ENCODE peak calls at places on chromosomes 2 and 18, in five cellular contexts. R is GM12878, F is K562, D is HepG2, P is H1. T is an unnamed sample.

GRCh38 chr2:132429941-132430573 is 13.5 kb downstream of the GPR39 start:
- DNase-seq in R (no peak), P (no peak), D (no peak), F (no peak), T (no peak)

GRCh38 chr18:76922107-76922506 is 99.8 kb downstream of the ZNF236 start:
- DNase-seq in F (peak; percentile 19), R (peak; percentile 26), P (no peak), D (peak; percentile 22), T (peak; percentile 62)

GRCh38 chr2:222950886-222951285 is 90.0 kb downstream of the ACSL3 start:
- DNase-seq in P (no peak), D (no peak), F (no peak), R (no peak), T (no peak)

GRCh38 chr18:7567487-7568425 is 640 bp downstream of the PTPRM start:
- DNase-seq in F (no peak), D (no peak), R (no peak), P (peak; percentile 81), T (peak; percentile 58)

GRCh38 chr2:176080540-176081355 is 3.0 kb downstream of the EVX2 start:
- DNase-seq in R (no peak), F (no peak), D (no peak), P (peak; percentile 65), T (peak; percentile 59)

GRCh38 chr2:112047537-112048235 is 7.4 kb upstream of the TMEM87B start:
- DNase-seq in D (peak; percentile 76), P (no peak), F (no peak), R (no peak), T (no peak)

GRCh38 chr2:120919771-120920437 is 184.2 kb downstream of the GLI2 start:
- DNase-seq in D (no peak), R (no peak), F (no peak), P (no peak), T (no peak)

GRCh38 chr2:133836220-133836619 is 268.0 kb upstream of the NCKAP5 start:
- DNase-seq in F (no peak), P (no peak), R (no peak), D (no peak), T (no peak)

GRCh38 chr2:174117951-174118930 is 130.1 kb downstream of the OLA1 start:
- DNase-seq in D (no peak), F (no peak), R (no peak), P (no peak), T (no peak)

GRCh38 chr2:161158882-161159281 is 1.3 kb upstream of the TANK start:
- DNase-seq in P (no peak), R (no peak), F (no peak), D (no peak), T (no peak)

GRCh38 chr2:161163438-161163837 is 3.2 kb downstream of the TANK start:
- DNase-seq in D (no peak), F (no peak), P (no peak), R (no peak), T (no peak)

GRCh38 chr2:161159829-161160225 is 401 bp upstream of the TANK start:
- DNase-seq in R (no peak), P (no peak), F (no peak), D (no peak), T (no peak)

GRCh38 chr2:161160226-161161073 is at the start of gene TANK:
- DNase-seq in P (peak; percentile 88), D (peak; percentile 99), F (peak; percentile 99), R (peak; percentile 83), T (peak; percentile 88)

GRCh38 chr2:161161074-161161577 is 898 bp downstream of the TANK start:
- DNase-seq in F (peak; percentile 22), R (no peak), D (peak; percentile 14), P (no peak), T (no peak)
- TF ChIP-seq ATF2 in F (no peak), R (no peak), D (no peak), P (no peak), T (no peak)

GRCh38 chr2:31192396-31193065 is 24.8 kb downstream of the CAPN14 start:
- DNase-seq in P (no peak), D (no peak), R (no peak), F (no peak), T (no peak)
- TF ChIP-seq ATF2 in P (no peak), D (no peak), R (no peak), F (no peak), T (no peak)

DNA sequence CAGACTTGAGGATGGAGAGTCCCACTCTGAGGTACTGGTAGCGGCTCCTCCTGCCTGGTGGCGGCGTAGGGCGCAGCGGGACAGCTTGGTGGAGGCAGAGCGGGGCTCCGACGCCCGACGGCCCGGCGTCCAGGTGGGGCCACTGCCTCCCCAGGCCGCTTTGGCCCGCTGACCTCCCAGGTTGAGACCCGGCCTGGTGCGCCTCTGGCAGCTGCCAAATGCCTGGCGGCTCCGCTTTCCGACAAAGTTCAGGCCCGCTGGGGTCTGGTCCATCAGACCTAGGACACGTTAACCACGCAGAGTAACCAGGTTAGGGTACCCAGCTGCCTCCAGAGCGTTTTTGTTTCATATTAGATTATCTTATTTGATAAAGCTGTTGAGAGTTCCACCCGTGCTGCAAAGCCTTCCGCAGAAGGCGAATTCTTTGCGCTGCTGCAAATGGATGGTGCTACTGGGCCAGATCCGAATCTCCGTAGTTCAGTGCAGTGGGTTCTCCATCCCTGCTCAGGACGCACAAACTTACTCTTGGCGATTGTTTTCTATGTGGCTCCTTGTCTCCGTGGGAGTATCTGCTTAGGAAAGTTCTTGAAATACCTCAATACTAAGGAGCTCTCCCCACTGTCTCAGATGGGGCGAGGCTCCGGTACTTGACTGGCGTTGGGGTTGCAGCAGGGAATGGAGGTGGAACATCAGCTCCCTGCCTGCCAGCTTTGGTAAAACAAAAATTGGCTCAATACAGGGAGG is 405.9 kb downstream of the XIRP2 start:
- DNase-seq in F (no peak), D (no peak), R (no peak), P (peak; percentile 70), T (peak; percentile 65)
- TF ChIP-seq ATF2 in F (no peak), D (no peak), R (no peak), P (no peak), T (no peak)

GRCh38 chr2:196422361-196422760 is 217.2 kb upstream of the CCDC150 start:
- DNase-seq in D (no peak), F (no peak), R (no peak), P (no peak), T (no peak)
- TF ChIP-seq ATF2 in D (no peak), F (no peak), R (no peak), P (no peak), T (no peak)

DNA sequence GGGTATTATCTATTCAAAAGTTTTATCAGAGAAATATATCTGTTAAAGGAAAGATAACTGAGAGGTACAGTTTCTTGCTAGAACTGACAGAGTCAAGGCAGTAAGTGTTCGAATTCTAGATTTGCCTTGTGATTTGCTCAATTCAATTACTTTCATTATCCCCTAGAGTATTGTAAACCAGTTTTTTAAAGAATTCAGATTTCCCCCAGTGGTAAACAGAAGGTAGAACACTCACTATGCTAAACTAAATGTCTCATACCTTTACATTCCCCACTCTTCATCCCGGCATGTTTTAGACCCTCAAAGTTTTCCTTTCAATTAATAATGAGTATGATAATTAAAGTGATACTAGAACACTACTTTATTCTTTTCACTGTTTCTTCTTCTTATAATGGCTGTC is 28.6 kb downstream of the TTC21B start:
- DNase-seq in D (no peak), F (no peak), P (no peak), R (no peak), T (no peak)
- TF ChIP-seq ATF2 in D (no peak), F (no peak), P (no peak), R (no peak), T (no peak)

DNA sequence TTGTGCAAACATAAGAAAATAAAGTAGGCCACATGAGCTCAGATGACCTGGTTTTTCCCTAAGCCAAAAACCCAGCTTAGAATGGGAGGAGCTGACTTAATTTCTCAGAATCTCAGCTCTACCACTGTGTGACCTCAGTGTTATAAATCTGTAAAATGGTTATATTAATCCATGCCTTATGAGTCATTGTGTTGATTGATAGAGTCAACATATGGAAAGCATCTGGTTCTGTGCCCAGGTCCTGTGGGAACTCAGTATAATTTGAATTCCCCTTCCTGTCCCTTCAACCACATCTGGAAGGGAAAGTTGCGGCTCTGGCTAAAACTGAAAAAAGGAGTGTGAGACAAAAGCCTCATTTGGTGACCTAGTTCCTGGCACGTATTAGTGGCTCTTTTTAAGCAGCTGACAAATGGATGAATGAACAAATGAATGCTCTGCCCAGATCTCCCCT is 25.7 kb downstream of the TMEM177 start:
- DNase-seq in R (peak; percentile 67), F (no peak), D (no peak), P (no peak), T (no peak)
- TF ChIP-seq ATF2 in R (no peak), F (no peak), D (no peak), P (no peak), T (no peak)

GRCh38 chr2:44333994-44334393 is 27.3 kb downstream of the PREPL start:
- DNase-seq in R (no peak), F (no peak), D (no peak), P (no peak), T (no peak)
- TF ChIP-seq ATF2 in R (no peak), F (no peak), D (no peak), P (no peak), T (no peak)